ENCODE peak calls at places on chromosomes 4 and X, in six cellular contexts. B is IMR-90, J is neuronal stem cell, O is mesendoderm, K is mesenchymal stem cell, X is H1. L is an unnamed sample.

GRCh38 chr4:123616970-123617392 is 220.4 kb downstream of the SPRY1 start:
- DNase-seq in B (no peak), X (no peak), O (peak), K (peak), J (no peak), L (no peak)

GRCh38 chr4:74516321-74516720 is 71.4 kb downstream of the AREG start:
- DNase-seq in O (no peak), X (no peak), B (peak), K (peak), J (no peak), L (no peak)

GRCh38 chr4:26081795-26082498 is 167.9 kb downstream of the SMIM20 start:
- DNase-seq in B (peak), O (peak), X (no peak), J (peak), K (peak), L (no peak)

GRCh38 chrX:72621619-72622485 is 49.2 kb upstream of the HDAC8 start:
- DNase-seq in B (peak), O (no peak), K (peak), J (no peak), X (no peak), L (no peak)

GRCh38 chr4:71004281-71004851 is 10.9 kb downstream of the DCK start:
- DNase-seq in J (no peak), B (no peak), K (no peak), X (no peak), O (peak), L (peak)

GRCh38 chr4:156615066-156615514 is 356.5 kb downstream of the PDGFC start:
- DNase-seq in B (peak), O (no peak), K (no peak), X (no peak), J (no peak), L (no peak)

GRCh38 chr4:185567828-185568442 is 32.6 kb upstream of the PDLIM3 start:
- DNase-seq in O (peak), K (peak), J (no peak), B (peak), X (no peak), L (no peak)

GRCh38 chrX:107823456-107823855 is 2.2 kb upstream of the MID2 start:
- DNase-seq in B (peak), O (no peak), K (peak), X (no peak), J (no peak), L (no peak)

GRCh38 chr4:156779046-156779445 is 192.6 kb downstream of the PDGFC start:
- DNase-seq in B (peak), O (no peak), J (no peak), K (no peak), X (no peak), L (no peak)

GRCh38 chrX:104098151-104098808 is 14.0 kb upstream of the ZCCHC18 start:
- DNase-seq in X (no peak), K (peak), B (peak), O (peak), J (peak), L (no peak)

GRCh38 chrX:34381241-34381640 is 249.1 kb upstream of the FAM47A start:
- DNase-seq in O (no peak), B (no peak), X (no peak), K (no peak), J (no peak), L (no peak)

GRCh38 chr4:94577136-94577535 is 125.4 kb downstream of the PDLIM5 start:
- DNase-seq in K (peak), X (no peak), B (peak), J (peak), O (peak), L (peak)

GRCh38 chr4:106647451-106647850 is 278.9 kb upstream of the GIMD1 start:
- DNase-seq in O (no peak), X (no peak), J (no peak), B (no peak), K (no peak), L (no peak)

GRCh38 chr4:154354883-154355282 is 136.7 kb downstream of the DCHS2 start:
- DNase-seq in X (no peak), B (no peak), O (peak), J (no peak), K (no peak), L (no peak)

GRCh38 chr4:4853921-4854648 is 5.4 kb upstream of the MSX1 start:
- DNase-seq in X (no peak), O (no peak), J (no peak), B (no peak), K (no peak), L (no peak)

GRCh38 chr4:181659202-181659601 is 584.0 kb upstream of the TENM3 start:
- DNase-seq in B (no peak), J (no peak), K (no peak), X (no peak), O (no peak), L (no peak)

GRCh38 chr4:52051615-52052474 is 741 bp downstream of the SPATA18 start:
- DNase-seq in J (peak), B (peak), O (peak), K (peak), X (peak), L (peak)

GRCh38 chr4:41120297-41121217 is 93.8 kb downstream of the APBB2 start:
- DNase-seq in B (peak), X (no peak), J (no peak), O (no peak), K (no peak), L (no peak)

GRCh38 chr4:67682266-67682665 is 18.7 kb downstream of the UBA6 start:
- DNase-seq in K (no peak), X (no peak), B (no peak), J (no peak), O (no peak), L (no peak)

GRCh38 chr4:24927039-24927438 is 14.2 kb upstream of the CCDC149 start:
- DNase-seq in X (no peak), J (no peak), K (no peak), B (no peak), O (no peak), L (no peak)

GRCh38 chr4:73528171-73528570 is 46.6 kb downstream of the AFM start:
- DNase-seq in K (no peak), X (no peak), B (no peak), J (no peak), O (no peak), L (no peak)

GRCh38 chr4:24537025-24537424 is 47.3 kb downstream of the DHX15 start:
- DNase-seq in K (no peak), J (no peak), O (peak), X (no peak), B (no peak), L (no peak)

GRCh38 chr4:127370495-127371069 is 262.2 kb upstream of the INTU start:
- DNase-seq in K (peak), O (no peak), J (no peak), B (peak), X (no peak), L (no peak)

GRCh38 chr4:145380123-145380522 is 101.5 kb upstream of the SMAD1 start:
- DNase-seq in O (no peak), J (no peak), K (no peak), X (no peak), B (no peak), L (no peak)

GRCh38 chrX:149314031-149314430 is 191.1 kb downstream of the IDS start:
- DNase-seq in J (no peak), B (no peak), X (no peak), K (no peak), O (no peak), L (no peak)

GRCh38 chr4:22246816-22247215 is 269.1 kb downstream of the ADGRA3 start:
- DNase-seq in B (no peak), K (no peak), J (no peak), X (no peak), O (no peak), L (no peak)

GRCh38 chrX:111492085-111492484 is 19.4 kb upstream of the SERTM2 start:
- DNase-seq in B (no peak), J (no peak), O (no peak), X (no peak), K (peak), L (no peak)

GRCh38 chrX:40531056-40531826 is 49.5 kb upstream of the ATP6AP2 start:
- DNase-seq in J (no peak), X (no peak), O (no peak), K (no peak), B (no peak), L (no peak)

GRCh38 chr4:42149004-42149403 is 3.5 kb downstream of the BEND4 start:
- DNase-seq in J (no peak), B (no peak), X (no peak), K (no peak), O (no peak), L (no peak)

GRCh38 chr4:121053601-121054143 is 18.7 kb downstream of the NDNF start:
- DNase-seq in K (no peak), O (peak), B (no peak), J (no peak), X (no peak), L (no peak)

GRCh38 chrX:102712216-102712966 is at the start of gene GPRASP2:
- DNase-seq in B (no peak), J (peak), K (peak), O (peak), X (no peak), L (peak)

GRCh38 chrX:114181195-114181594 is 402.7 kb upstream of the HTR2C start:
- DNase-seq in J (no peak), K (no peak), B (no peak), O (no peak), X (no peak), L (no peak)

GRCh38 chr4:173258866-173259265 is 75.3 kb downstream of the HMGB2 start:
- DNase-seq in J (no peak), X (no peak), K (no peak), B (no peak), O (no peak), L (no peak)

GRCh38 chr4:119300072-119300387 is 21.9 kb downstream of the FABP2 start:
- DNase-seq in K (peak), B (peak), X (no peak), O (no peak), J (no peak), L (no peak)
- H4K8ac ChIP-seq in K (peak), B (peak), X (peak), O (no peak), J (no peak), L (no peak)

DNA sequence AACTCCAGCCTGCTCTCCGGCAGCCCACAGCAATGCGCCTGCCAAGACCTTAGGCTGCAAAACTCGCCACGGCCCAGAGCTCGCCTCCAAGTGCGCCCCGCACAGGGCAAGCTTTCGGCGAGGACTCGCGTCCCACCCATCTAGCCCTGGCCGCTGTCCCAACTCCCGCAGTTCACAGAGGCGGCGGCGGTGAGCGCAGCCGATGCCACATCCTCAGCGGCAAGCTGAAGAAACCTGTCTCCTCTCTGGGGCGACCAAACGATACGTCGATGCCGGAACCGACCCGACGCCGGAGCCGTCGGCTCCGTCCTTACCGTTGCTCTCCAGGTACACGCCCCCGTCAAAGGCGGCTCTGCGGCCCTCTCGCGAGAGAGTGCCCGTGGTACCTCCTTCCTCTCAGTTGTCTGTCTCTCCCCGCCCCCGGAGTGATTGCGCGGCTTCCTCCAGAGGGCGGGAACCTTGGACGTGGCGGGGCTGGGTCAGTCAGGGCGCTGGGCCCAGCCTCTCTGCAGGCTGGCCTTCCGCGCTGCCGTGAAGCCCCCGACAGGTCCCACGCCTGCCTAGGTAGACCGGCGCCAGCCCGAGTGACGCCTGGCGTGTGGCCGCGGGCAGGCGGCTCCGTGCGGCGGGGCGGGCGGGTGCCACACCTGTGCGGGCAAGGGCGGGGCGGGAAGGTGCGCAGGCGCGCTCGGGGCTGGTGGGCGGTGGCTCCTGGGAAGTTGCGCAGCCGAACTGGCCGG is 380 bp upstream of the RAB33B start:
- DNase-seq in X (peak), K (peak), O (peak), J (peak), B (peak), L (peak)
- H4K8ac ChIP-seq in X (peak), K (peak), O (no peak), J (peak), B (peak), L (peak)

GRCh38 chr4:170127758-170128157 is 38.0 kb upstream of the AADAT start:
- DNase-seq in O (no peak), X (no peak), J (no peak), B (no peak), K (no peak), L (no peak)
- H4K8ac ChIP-seq in O (no peak), X (no peak), J (no peak), B (no peak), K (no peak), L (no peak)

DNA sequence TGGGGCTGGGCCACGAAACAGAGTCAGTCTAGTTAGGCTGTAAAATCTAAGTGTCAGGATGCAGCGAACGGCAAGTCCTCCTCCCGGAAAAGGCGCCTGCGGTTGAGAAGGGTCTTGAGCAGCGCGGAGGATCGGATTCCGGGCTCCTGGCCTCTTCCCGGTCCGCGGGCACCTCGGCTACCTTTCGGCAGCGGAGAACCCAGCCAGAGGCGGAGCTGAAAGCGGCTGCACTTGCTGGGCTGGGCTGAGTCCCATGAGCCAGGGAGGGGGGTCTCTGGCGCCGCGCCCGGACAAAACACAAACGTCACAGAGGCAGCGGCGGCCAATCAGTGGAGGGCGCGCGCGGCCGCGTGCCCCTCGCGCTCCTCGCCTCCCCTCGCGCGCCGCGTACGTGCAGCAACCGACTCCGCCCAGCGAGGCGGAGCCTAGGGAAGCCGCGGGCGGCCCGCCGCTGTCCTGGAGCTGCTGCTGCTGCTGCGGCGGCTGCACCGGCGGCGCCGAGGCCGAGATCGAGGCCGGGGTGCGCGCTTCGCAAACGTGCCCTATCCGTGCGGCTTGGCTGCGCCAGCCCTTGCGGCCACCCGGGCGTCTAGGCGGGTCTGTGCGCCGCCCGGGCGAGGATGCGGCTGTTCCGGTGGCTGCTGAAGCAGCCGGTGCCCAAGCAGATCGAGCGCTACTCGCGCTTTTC is at the start of gene PDK3:
- DNase-seq in J (peak), B (peak), X (peak), K (peak), O (peak), L (peak)
- H4K8ac ChIP-seq in J (no peak), B (peak), X (peak), K (peak), O (no peak), L (no peak)

GRCh38 chrX:13024911-13025454 is 19.4 kb downstream of the FAM9C start:
- DNase-seq in K (no peak), O (peak), B (no peak), J (no peak), X (no peak), L (no peak)
- H4K8ac ChIP-seq in K (no peak), O (no peak), B (no peak), J (no peak), X (no peak), L (no peak)

GRCh38 chr4:81882222-81882621 is 410.5 kb upstream of the RASGEF1B start:
- DNase-seq in J (no peak), B (no peak), O (no peak), K (no peak), X (no peak), L (no peak)
- H4K8ac ChIP-seq in J (no peak), B (no peak), O (no peak), K (no peak), X (no peak), L (no peak)

DNA sequence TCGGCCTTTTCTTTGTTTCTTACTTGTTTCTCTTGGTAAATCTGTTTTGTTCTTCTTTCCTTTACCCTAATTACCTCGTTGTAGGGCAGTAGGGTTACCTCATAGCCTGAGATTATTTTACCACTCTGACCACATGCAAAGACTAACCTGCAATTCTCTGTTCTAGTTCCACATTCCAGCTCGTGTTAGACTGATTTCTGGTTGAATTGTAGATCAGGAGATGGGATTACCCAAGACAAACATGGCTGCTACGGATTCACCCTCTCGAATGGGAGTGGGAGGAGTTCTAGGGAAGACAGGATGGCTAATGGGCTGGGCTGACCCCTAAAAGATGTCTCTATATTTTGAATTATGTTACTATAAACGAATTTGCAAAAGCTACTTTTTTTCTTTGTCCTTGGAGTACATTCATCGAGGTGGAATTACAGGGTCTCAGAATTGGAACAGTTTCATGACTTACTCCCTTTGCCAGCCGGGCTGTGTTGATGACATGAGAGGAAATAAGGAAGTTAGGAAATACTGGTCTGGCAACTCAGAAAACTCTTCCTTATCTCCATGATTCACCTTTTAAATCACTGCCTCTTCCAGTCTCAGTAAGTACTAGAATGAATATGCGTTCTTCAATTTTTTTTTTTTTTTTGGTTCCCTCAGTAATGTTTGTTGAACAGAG is 36.7 kb upstream of the FBXW7 start:
- DNase-seq in J (no peak), X (no peak), K (peak), B (peak), O (no peak), L (no peak)
- H4K8ac ChIP-seq in J (no peak), X (no peak), K (peak), B (no peak), O (peak), L (no peak)

GRCh38 chr4:20217521-20217920 is 34.2 kb upstream of the SLIT2 start:
- DNase-seq in X (no peak), B (no peak), K (no peak), O (no peak), J (no peak), L (no peak)

GRCh38 chr4:20219526-20219925 is 32.2 kb upstream of the SLIT2 start:
- DNase-seq in X (no peak), O (no peak), J (no peak), B (no peak), K (no peak), L (no peak)

GRCh38 chr4:20217951-20218350 is 33.8 kb upstream of the SLIT2 start:
- DNase-seq in J (no peak), K (no peak), O (no peak), X (no peak), B (no peak), L (no peak)
- H4K8ac ChIP-seq in J (no peak), K (no peak), O (no peak), X (no peak), B (no peak), L (no peak)

DNA sequence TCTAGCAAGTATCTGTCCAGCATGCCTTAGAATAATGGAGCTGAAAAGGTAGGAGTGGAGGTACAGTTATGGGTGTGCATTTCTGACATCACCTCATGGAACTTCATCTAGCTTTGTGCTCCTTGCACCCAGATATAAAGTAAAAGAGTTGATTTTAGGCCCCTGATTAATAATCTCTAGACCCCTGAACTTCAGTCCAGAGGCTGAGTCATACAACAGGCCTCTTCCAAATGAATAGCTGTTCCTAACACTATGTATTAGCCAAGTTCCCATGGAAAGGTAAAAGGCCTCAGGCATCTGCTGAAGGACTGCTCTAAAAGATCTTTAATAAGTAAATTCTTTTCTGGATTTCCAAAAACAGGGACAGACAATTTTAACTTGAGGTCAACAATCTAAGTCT is 16.2 kb downstream of the TBC1D9 start:
- DNase-seq in J (no peak), B (no peak), O (peak), X (no peak), K (no peak), L (no peak)
- H4K8ac ChIP-seq in J (no peak), B (no peak), O (no peak), X (no peak), K (no peak), L (no peak)